ENCODE peak calls at places on chromosomes 3 and 15, in nine cellular contexts. C, V, M, E, A, X, R, J and B are unnamed samples.

GRCh38 chr3:151795276-151795675 is 18.6 kb upstream of the AADAC start:
- DNase-seq in C (no peak), V (peak), M (peak), E (peak), A (no peak), X (peak), R (no peak), J (no peak), B (peak)

GRCh38 chr15:70802629-70803028 is 39.3 kb upstream of the UACA start:
- DNase-seq in C (no peak), V (peak), M (peak), E (peak), A (no peak), X (no peak), R (peak), J (no peak), B (no peak)

GRCh38 chr3:135023985-135024658 is 229.1 kb downstream of the EPHB1 start:
- DNase-seq in C (no peak), V (no peak), M (no peak), E (no peak), A (no peak), X (no peak), R (no peak), J (no peak), B (no peak)

GRCh38 chr3:129745253-129745652 is 138.8 kb upstream of the PLXND1 start:
- DNase-seq in C (no peak), V (peak), M (peak), E (peak), A (peak), X (peak), R (no peak), J (no peak), B (peak)

GRCh38 chr3:56238299-56238698 is 230.0 kb downstream of the ERC2 start:
- DNase-seq in C (no peak), V (no peak), M (no peak), E (no peak), A (no peak), X (no peak), R (no peak), J (no peak), B (no peak)

GRCh38 chr15:98881526-98882517 is 125.8 kb downstream of the PGPEP1L start:
- DNase-seq in C (no peak), V (peak), M (peak), E (peak), A (peak), X (no peak), R (no peak), J (no peak), B (no peak)

GRCh38 chr15:73593278-73594074 is 39.7 kb downstream of the NPTN start:
- DNase-seq in C (no peak), V (peak), M (peak), E (peak), A (peak), X (no peak), R (no peak), J (no peak), B (no peak)

GRCh38 chr3:184765047-184765729 is 46.8 kb upstream of the VPS8 start:
- DNase-seq in C (no peak), V (no peak), M (no peak), E (no peak), A (no peak), X (no peak), R (no peak), J (no peak), B (no peak)

GRCh38 chr3:18987862-18988447 is 160.4 kb upstream of the KCNH8 start:
- DNase-seq in C (no peak), V (no peak), M (no peak), E (no peak), A (no peak), X (no peak), R (no peak), J (no peak), B (no peak)

GRCh38 chr15:45171912-45172311 is 15.9 kb downstream of the SHF start:
- DNase-seq in C (no peak), V (no peak), M (no peak), E (no peak), A (no peak), X (no peak), R (no peak), J (no peak), B (no peak)

GRCh38 chr3:52400275-52400793 is 44.6 kb downstream of the SEMA3G start:
- DNase-seq in C (no peak), V (no peak), M (no peak), E (no peak), A (no peak), X (no peak), R (no peak), J (peak), B (no peak)

GRCh38 chr3:22012471-22012870 is 261.5 kb upstream of the ZNF385D start:
- DNase-seq in C (no peak), V (no peak), M (no peak), E (peak), A (no peak), X (peak), R (no peak), J (no peak), B (no peak)

GRCh38 chr15:66642514-66642913 is 59.5 kb upstream of the SMAD6 start:
- DNase-seq in C (no peak), V (no peak), M (no peak), E (no peak), A (peak), X (no peak), R (no peak), J (no peak), B (no peak)

GRCh38 chr3:177168431-177168830 is 28.9 kb downstream of the TBL1XR1 start:
- DNase-seq in C (no peak), V (no peak), M (no peak), E (no peak), A (no peak), X (no peak), R (no peak), J (no peak), B (no peak)

GRCh38 chr3:172449468-172450149 is 1.4 kb upstream of the GHSR start:
- DNase-seq in C (no peak), V (peak), M (peak), E (peak), A (peak), X (no peak), R (peak), J (no peak), B (no peak)

GRCh38 chr15:57762302-57762701 is 55.8 kb downstream of the POLR2M start:
- DNase-seq in C (no peak), V (no peak), M (no peak), E (no peak), A (no peak), X (no peak), R (no peak), J (no peak), B (no peak)
- TF ChIP-seq CTCF in C (no peak), V (no peak), M (peak), E (peak), A (no peak), X (peak), R (no peak), J (no peak), B (peak)

GRCh38 chr3:117995795-117996194 is 1038.9 kb downstream of the IGSF11 start:
- DNase-seq in C (no peak), V (no peak), M (no peak), E (no peak), A (no peak), X (no peak), R (no peak), J (no peak), B (no peak)
- H3K4me3 ChIP-seq in C (no peak), V (no peak), M (no peak), E (peak), A (no peak), X (no peak), R (no peak), J (peak), B (peak)

DNA sequence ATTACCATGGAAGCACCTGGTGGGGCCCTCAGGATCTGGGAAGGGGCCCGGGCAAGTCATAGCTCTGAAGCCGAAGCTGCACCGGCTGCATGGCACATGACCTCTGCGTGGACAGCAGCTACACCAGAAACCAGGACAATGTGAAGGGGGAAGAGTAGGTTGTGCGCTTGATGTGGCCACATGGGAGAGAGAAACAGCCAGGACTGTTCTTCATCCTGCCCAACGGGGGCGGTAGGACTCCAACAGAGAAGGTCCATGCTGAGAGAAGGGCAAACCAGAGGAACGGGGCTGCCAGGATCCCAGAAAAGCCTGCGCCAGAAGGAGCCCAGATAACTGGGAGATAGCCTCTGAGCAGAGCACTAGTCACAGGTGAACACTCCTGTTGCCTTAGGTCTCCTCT is 54.9 kb upstream of the PRR20G start:
- DNase-seq in C (no peak), V (no peak), M (no peak), E (no peak), A (no peak), X (no peak), R (no peak), J (no peak), B (no peak)
- TF ChIP-seq CTCF in C (no peak), V (no peak), M (no peak), E (no peak), A (no peak), X (no peak), R (no peak), J (no peak), B (peak)

GRCh38 chr3:112634786-112635541 is 6.0 kb downstream of the CCDC80 start:
- DNase-seq in C (no peak), V (no peak), M (no peak), E (no peak), A (no peak), X (no peak), R (no peak), J (no peak), B (no peak)
- H3K4me3 ChIP-seq in C (no peak), V (peak), M (peak), E (peak), A (no peak), X (peak), R (no peak), J (peak), B (peak)

GRCh38 chr3:109081746-109082510 is 36.0 kb downstream of the MORC1 start:
- DNase-seq in C (no peak), V (peak), M (peak), E (peak), A (peak), X (no peak), R (no peak), J (no peak), B (peak)
- TF ChIP-seq CTCF in C (no peak), V (peak), M (peak), E (peak), A (peak), X (peak), R (peak), J (peak), B (peak)

GRCh38 chr3:30686799-30687198 is 80.4 kb downstream of the TGFBR2 start:
- DNase-seq in C (no peak), V (no peak), M (no peak), E (no peak), A (no peak), X (no peak), R (no peak), J (no peak), B (no peak)
- H3K4me3 ChIP-seq in C (no peak), V (no peak), M (no peak), E (no peak), A (no peak), X (no peak), R (no peak), J (no peak), B (no peak)